ENCODE peak calls at places on chromosomes 11 and 22, in six cellular contexts. X, C, E, O, Z and U are unnamed samples.

GRCh38 chr22:35480143-35480542 is 60.5 kb upstream of the RASD2 start:
- DNase-seq in O (no peak), C (peak), Z (peak), E (no peak), X (no peak), U (no peak)

GRCh38 chr11:117095301-117096139 is 2.7 kb downstream of the SIK3 start:
- DNase-seq in E (no peak), C (no peak), Z (no peak), O (no peak), X (peak), U (no peak)

GRCh38 chr22:29946220-29946619 is 63.2 kb downstream of the MTMR3 start:
- DNase-seq in O (no peak), E (no peak), Z (no peak), C (no peak), X (no peak), U (no peak)

GRCh38 chr22:25131198-25131887 is 68.3 kb upstream of the CRYBB3 start:
- DNase-seq in E (no peak), Z (no peak), O (no peak), X (no peak), C (no peak), U (no peak)

GRCh38 chr11:66727282-66727882 is 1.6 kb downstream of the SPTBN2 start:
- DNase-seq in X (no peak), Z (peak), O (no peak), E (no peak), C (no peak), U (no peak)

GRCh38 chr11:118608268-118609214 is 1.1 kb downstream of the PHLDB1 start:
- DNase-seq in E (peak), C (peak), Z (peak), X (peak), O (no peak), U (peak)

GRCh38 chr22:50009251-50009650 is 3.3 kb downstream of the IL17REL start:
- DNase-seq in E (no peak), C (no peak), Z (no peak), X (no peak), O (no peak), U (peak)

GRCh38 chr22:48871176-48871840 is 956.4 kb downstream of the BRD1 start:
- DNase-seq in Z (no peak), C (no peak), O (no peak), X (no peak), E (no peak), U (no peak)

GRCh38 chr22:38017272-38017920 is 33.0 kb upstream of the SOX10 start:
- DNase-seq in C (peak), X (no peak), O (peak), E (no peak), Z (peak), U (peak)

GRCh38 chr11:120236169-120237107 is 3.5 kb upstream of the POU2F3 start:
- DNase-seq in Z (no peak), E (no peak), X (peak), C (no peak), O (no peak), U (no peak)

GRCh38 chr11:70201876-70202861 is 927 bp upstream of the FADD start:
- DNase-seq in X (no peak), O (peak), Z (peak), C (no peak), E (no peak), U (no peak)

GRCh38 chr22:20186183-20186870 is 35.5 kb upstream of the CCDC188 start:
- DNase-seq in X (peak), C (no peak), O (no peak), E (no peak), Z (no peak), U (no peak)

GRCh38 chr11:1396375-1396841 is 6.7 kb downstream of the BRSK2 start:
- DNase-seq in X (no peak), Z (peak), C (peak), E (no peak), O (no peak), U (no peak)

GRCh38 chr11:68317147-68317785 is 4.9 kb downstream of the LRP5 start:
- DNase-seq in E (no peak), Z (no peak), O (no peak), X (no peak), C (no peak), U (no peak)

GRCh38 chr22:49157529-49158339 is 669.9 kb downstream of the BRD1 start:
- DNase-seq in C (no peak), X (no peak), E (no peak), O (no peak), Z (no peak), U (no peak)

GRCh38 chr11:3001496-3001895 is 9.4 kb upstream of the NAP1L4 start:
- DNase-seq in E (no peak), X (no peak), C (peak), O (no peak), Z (peak), U (peak)

GRCh38 chr22:30327864-30328345 is 1.2 kb upstream of the TBC1D10A start:
- DNase-seq in E (no peak), O (no peak), C (no peak), X (no peak), Z (no peak), U (no peak)